ENCODE peak calls at places on chromosomes 13 and 19, in ten cellular contexts. K is DND-41, Z is PC-3, B is neuronal stem cell, C is neural progenitor cell, Y is keratinocyte, Q is H9, O is colonic mucosa, I is astrocyte, F is SK-N-SH. N is an unnamed sample.

GRCh38 chr13:44546164-44546563 is 30.0 kb downstream of the TSC22D1 start:
- DNase-seq in K (no peak), Z (no peak), B (no peak), C (no peak), Y (no peak), Q (no peak), O (no peak), I (no peak), F (no peak), N (no peak)

GRCh38 chr19:676343-677105 is at the start of gene FSTL3:
- DNase-seq in K (no peak), Z (peak; percentile 15), B (no peak), C (peak; percentile 52), Y (no peak), Q (no peak), O (no peak), I (no peak), F (no peak), N (peak; percentile 78)

GRCh38 chr13:47846886-47847285 is 154.2 kb downstream of the SUCLA2 start:
- DNase-seq in K (no peak), Z (no peak), B (no peak), C (no peak), Y (no peak), Q (no peak), O (no peak), I (no peak), F (no peak), N (no peak)

GRCh38 chr19:7349961-7350711 is 1.4 kb downstream of the ARHGEF18 start:
- DNase-seq in K (peak; percentile 91), Z (no peak), B (no peak), C (no peak), Y (no peak), Q (no peak), O (no peak), I (no peak), F (no peak), N (peak; percentile 72)

GRCh38 chr19:49812997-49813861 is at the start of gene FUZ:
- DNase-seq in K (peak; percentile 97), Z (peak; percentile 97), B (peak; percentile 97), C (peak; percentile 99), Y (peak; percentile 80), Q (peak; percentile 99), O (peak; percentile 97), I (peak; percentile 98), F (peak; percentile 91), N (peak; percentile 99)

GRCh38 chr19:1871140-1871597 is 7.8 kb upstream of the KLF16 start:
- DNase-seq in K (no peak), Z (no peak), B (no peak), C (no peak), Y (no peak), Q (no peak), O (no peak), I (no peak), F (no peak), N (no peak)

GRCh38 chr19:47109541-47110375 is 3.8 kb downstream of the ZC3H4 start:
- DNase-seq in K (peak; percentile 51), Z (peak; percentile 14), B (no peak), C (no peak), Y (no peak), Q (no peak), O (peak; percentile 58), I (peak; percentile 42), F (no peak), N (no peak)

GRCh38 chr19:6229951-6230712 is 49.6 kb downstream of the MLLT1 start:
- DNase-seq in K (no peak), Z (no peak), B (no peak), C (no peak), Y (no peak), Q (no peak), O (no peak), I (no peak), F (no peak), N (peak; percentile 74)

DNA sequence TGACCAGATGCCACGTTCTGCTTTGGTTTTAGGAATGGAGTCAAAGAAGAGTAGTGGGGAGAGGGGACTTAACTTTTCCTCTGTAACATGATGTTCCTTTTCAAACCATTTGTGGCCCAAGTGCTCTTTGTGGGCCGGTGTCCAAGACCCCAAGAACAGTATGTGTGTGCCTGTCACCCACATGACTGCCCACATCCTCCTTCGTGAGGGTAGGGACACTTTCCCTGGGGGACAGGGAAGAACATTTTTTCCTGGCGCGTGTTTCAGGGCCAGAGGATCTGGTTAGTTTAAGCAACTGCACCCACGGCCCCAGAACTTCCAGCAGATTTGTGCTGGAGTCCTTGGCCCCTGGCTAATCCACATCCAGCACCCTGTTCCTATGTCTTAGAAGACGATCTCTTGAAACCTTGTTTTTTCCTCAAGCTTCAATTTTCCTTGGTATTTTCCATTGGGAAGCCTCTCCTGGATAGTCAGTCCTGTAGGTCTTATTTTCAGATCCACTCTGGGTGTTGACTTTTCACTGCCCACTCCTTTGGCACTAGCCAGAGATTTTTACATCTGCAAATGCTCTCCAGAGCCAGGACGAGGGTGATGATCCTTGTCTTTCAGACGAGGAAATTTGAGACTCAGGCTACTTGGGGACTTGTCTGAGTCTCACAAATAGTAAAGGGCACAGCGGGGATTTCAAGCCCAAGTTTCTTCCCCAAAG is 10.8 kb upstream of the CCDC97 start:
- DNase-seq in K (no peak), Z (no peak), B (no peak), C (no peak), Y (no peak), Q (no peak), O (no peak), I (no peak), F (no peak), N (no peak)
- H3K9ac ChIP-seq in K (no peak overlapping the region), Z (no peak overlapping the region), B (no peak overlapping the region), C (no peak overlapping the region), Y (no peak overlapping the region), Q (no peak overlapping the region), O (no peak overlapping the region), I (peak overlapping the region; percentile 85), F (no peak overlapping the region), N (no peak overlapping the region)

GRCh38 chr13:110259651-110260050 is 47.3 kb downstream of the COL4A1 start:
- DNase-seq in K (no peak), Z (no peak), B (no peak), C (no peak), Y (no peak), Q (no peak), O (no peak), I (no peak), F (no peak), N (no peak)
- H3K9ac ChIP-seq in K (no peak overlapping the region), Z (no peak overlapping the region), B (no peak overlapping the region), C (no peak overlapping the region), Y (peak overlapping the region; percentile 25), Q (no peak overlapping the region), O (no peak overlapping the region), I (no peak overlapping the region), F (no peak overlapping the region), N (no peak overlapping the region)

GRCh38 chr19:55658846-55659459 is 4.1 kb downstream of the U2AF2 start:
- DNase-seq in K (no peak), Z (no peak), B (no peak), C (no peak), Y (no peak), Q (no peak), O (no peak), I (no peak), F (no peak), N (peak; percentile 61)

GRCh38 chr19:55661826-55662225 is 7.0 kb downstream of the U2AF2 start:
- DNase-seq in K (no peak), Z (no peak), B (no peak), C (no peak), Y (no peak), Q (no peak), O (no peak), I (no peak), F (no peak), N (peak; percentile 4)

GRCh38 chr19:55660991-55661390 is 6.2 kb downstream of the U2AF2 start:
- DNase-seq in K (no peak), Z (no peak), B (no peak), C (no peak), Y (no peak), Q (no peak), O (no peak), I (no peak), F (no peak), N (peak; percentile 70)

GRCh38 chr19:55660404-55660803 is 5.6 kb downstream of the U2AF2 start:
- DNase-seq in K (no peak), Z (no peak), B (no peak), C (no peak), Y (no peak), Q (no peak), O (no peak), I (no peak), F (no peak), N (peak; percentile 59)

DNA sequence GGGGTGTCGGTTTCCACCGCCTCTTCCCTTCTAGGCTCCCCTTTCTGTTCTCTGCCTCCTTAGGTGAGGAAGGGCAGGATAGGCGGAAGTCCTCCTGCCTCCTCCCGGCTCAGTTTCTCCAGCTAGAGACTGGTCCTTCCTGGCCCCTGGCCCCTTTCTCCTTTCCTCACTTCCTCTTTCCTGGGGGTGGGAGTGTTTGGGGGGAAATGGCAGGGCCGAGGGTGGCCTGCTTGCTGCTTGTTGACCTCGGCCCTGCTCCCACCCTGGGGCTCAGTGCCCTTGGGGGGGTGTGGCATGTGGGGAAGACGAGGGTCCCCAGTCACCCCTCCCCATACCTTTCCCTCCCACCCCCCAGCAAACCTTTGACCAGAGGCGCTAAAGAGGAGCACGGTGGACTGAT is 5.0 kb downstream of the U2AF2 start:
- DNase-seq in K (no peak), Z (no peak), B (no peak), C (no peak), Y (no peak), Q (no peak), O (no peak), I (no peak), F (no peak), N (peak; percentile 36)
- H3K9ac ChIP-seq in K (no peak overlapping the region), Z (no peak overlapping the region), B (no peak overlapping the region), C (no peak overlapping the region), Y (no peak overlapping the region), Q (no peak overlapping the region), O (no peak overlapping the region), I (no peak overlapping the region), F (no peak overlapping the region), N (no peak overlapping the region)

GRCh38 chr19:58476498-58477015 is 405 bp downstream of the ZNF446 start:
- DNase-seq in K (peak; percentile 33), Z (no peak), B (no peak), C (no peak), Y (no peak), Q (peak; percentile 29), O (no peak), I (peak; percentile 10), F (peak; percentile 73), N (no peak)

GRCh38 chr19:58477871-58478270 is 1.7 kb downstream of the ZNF446 start:
- DNase-seq in K (no peak), Z (no peak), B (no peak), C (no peak), Y (no peak), Q (peak; percentile 22), O (no peak), I (no peak), F (no peak), N (peak; percentile 66)

GRCh38 chr19:58475714-58476497 is at the start of gene ZNF446:
- DNase-seq in K (peak; percentile 99), Z (peak; percentile 98), B (peak; percentile 95), C (peak; percentile 98), Y (peak; percentile 72), Q (peak; percentile 97), O (peak; percentile 97), I (peak; percentile 92), F (peak; percentile 94), N (peak; percentile 98)

GRCh38 chr19:58474997-58475713 is 997 bp upstream of the ZNF446 start:
- DNase-seq in K (no peak), Z (no peak), B (no peak), C (no peak), Y (no peak), Q (peak; percentile 18), O (no peak), I (no peak), F (no peak), N (no peak)

DNA sequence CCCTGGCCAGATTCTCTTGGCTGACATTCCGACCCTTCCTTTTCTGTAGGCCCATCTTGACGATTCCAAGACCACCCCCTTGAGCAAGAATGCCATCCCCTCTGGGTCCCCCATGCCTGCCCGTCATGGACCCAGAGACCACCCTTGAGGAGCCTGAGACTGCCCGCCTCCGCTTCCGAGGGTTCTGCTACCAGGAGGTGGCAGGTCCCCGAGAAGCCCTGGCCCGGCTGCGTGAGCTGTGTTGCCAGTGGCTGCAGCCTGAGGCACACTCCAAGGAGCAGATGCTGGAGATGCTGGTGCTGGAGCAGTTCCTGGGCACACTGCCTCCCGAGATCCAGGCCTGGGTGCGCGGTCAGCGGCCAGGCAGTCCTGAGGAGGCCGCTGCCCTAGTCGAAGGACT is 978 bp downstream of the ZNF446 start:
- DNase-seq in K (no peak), Z (no peak), B (no peak), C (no peak), Y (no peak), Q (peak; percentile 33), O (no peak), I (no peak), F (no peak), N (peak; percentile 78)
- H3K9ac ChIP-seq in K (peak overlapping the region; percentile 94), Z (no peak overlapping the region), B (peak overlapping the region; percentile 38), C (peak overlapping the region; percentile 48), Y (no peak overlapping the region), Q (no peak overlapping the region), O (no peak overlapping the region), I (peak overlapping the region; percentile 81), F (peak overlapping the region; percentile 70), N (peak overlapping the region; percentile 77)